ENCODE peak calls at places on chromosome 4, in five cellular contexts. One of them, this sample, is unnamed.

GRCh38 chr4:1927675-1928074 is 56.5 kb downstream of the NSD2 start:
- DNase-seq in AG09309: peak
- DNase-seq in cardiac fibroblast: peak
- DNase-seq in GM20000: no peak
- DNase-seq in pancreas: no peak
- DNase-seq in this sample: no peak

GRCh38 chr4:111475001-111475400 is 670.3 kb upstream of the FAM241A start:
- DNase-seq in pancreas: no peak
- DNase-seq in GM20000: no peak
- DNase-seq in cardiac fibroblast: peak
- DNase-seq in AG09309: peak
- DNase-seq in this sample: peak

GRCh38 chr4:168451744-168452394 is 28.4 kb downstream of the DDX60L start:
- DNase-seq in cardiac fibroblast: peak
- DNase-seq in GM20000: no peak
- DNase-seq in AG09309: no peak
- DNase-seq in pancreas: no peak
- DNase-seq in this sample: no peak

GRCh38 chr4:26094911-26095310 is 180.9 kb downstream of the SMIM20 start:
- DNase-seq in AG09309: no peak
- DNase-seq in GM20000: no peak
- DNase-seq in pancreas: no peak
- DNase-seq in cardiac fibroblast: no peak
- DNase-seq in this sample: no peak

GRCh38 chr4:48557478-48557877 is 67.4 kb downstream of the ZAR1 start:
- DNase-seq in AG09309: no peak
- DNase-seq in GM20000: no peak
- DNase-seq in cardiac fibroblast: no peak
- DNase-seq in pancreas: no peak
- DNase-seq in this sample: no peak

GRCh38 chr4:67593741-67594175 is 35.2 kb downstream of the STAP1 start:
- DNase-seq in cardiac fibroblast: peak
- DNase-seq in GM20000: no peak
- DNase-seq in pancreas: no peak
- DNase-seq in AG09309: peak
- DNase-seq in this sample: no peak

GRCh38 chr4:155249036-155249566 is 40.7 kb downstream of the NPY2R start:
- DNase-seq in cardiac fibroblast: no peak
- DNase-seq in pancreas: no peak
- DNase-seq in AG09309: no peak
- DNase-seq in GM20000: no peak
- DNase-seq in this sample: no peak

GRCh38 chr4:4430492-4431195 is 43.7 kb downstream of the NSG1 start:
- DNase-seq in AG09309: peak
- DNase-seq in GM20000: peak
- DNase-seq in pancreas: no peak
- DNase-seq in cardiac fibroblast: peak
- DNase-seq in this sample: peak

GRCh38 chr4:87007345-87008181 is 72.8 kb downstream of the AFF1 start:
- DNase-seq in pancreas: peak
- DNase-seq in GM20000: no peak
- DNase-seq in cardiac fibroblast: peak
- DNase-seq in AG09309: no peak
- DNase-seq in this sample: peak

GRCh38 chr4:8534129-8534528 is 46.1 kb upstream of the GPR78 start:
- DNase-seq in GM20000: peak
- DNase-seq in pancreas: no peak
- DNase-seq in AG09309: no peak
- DNase-seq in cardiac fibroblast: peak
- DNase-seq in this sample: no peak

GRCh38 chr4:152408514-152409327 is 127.2 kb downstream of the FBXW7 start:
- DNase-seq in GM20000: peak
- DNase-seq in AG09309: peak
- DNase-seq in pancreas: no peak
- DNase-seq in cardiac fibroblast: peak
- DNase-seq in this sample: peak

GRCh38 chr4:88138561-88138960 is 19.9 kb downstream of the ABCG2 start:
- DNase-seq in pancreas: no peak
- DNase-seq in cardiac fibroblast: peak
- DNase-seq in AG09309: peak
- DNase-seq in GM20000: no peak
- DNase-seq in this sample: no peak

GRCh38 chr4:114180481-114180880 is 201.0 kb upstream of the ARSJ start:
- DNase-seq in AG09309: peak
- DNase-seq in pancreas: no peak
- DNase-seq in GM20000: no peak
- DNase-seq in cardiac fibroblast: peak
- DNase-seq in this sample: peak

GRCh38 chr4:2303121-2303685 is 41.3 kb upstream of the MXD4 start:
- DNase-seq in cardiac fibroblast: no peak
- DNase-seq in pancreas: no peak
- DNase-seq in GM20000: no peak
- DNase-seq in AG09309: no peak
- DNase-seq in this sample: no peak

GRCh38 chr4:158139086-158139485 is 33.7 kb downstream of the GASK1B start:
- DNase-seq in AG09309: no peak
- DNase-seq in GM20000: no peak
- DNase-seq in cardiac fibroblast: peak
- DNase-seq in pancreas: no peak
- DNase-seq in this sample: no peak

GRCh38 chr4:86818845-86819244 is 30.3 kb downstream of the SLC10A6 start:
- DNase-seq in AG09309: no peak
- DNase-seq in pancreas: no peak
- DNase-seq in cardiac fibroblast: no peak
- DNase-seq in GM20000: no peak
- DNase-seq in this sample: no peak

GRCh38 chr4:180827610-180828009 is 1415.6 kb upstream of the TENM3 start:
- DNase-seq in AG09309: no peak
- DNase-seq in GM20000: no peak
- DNase-seq in pancreas: no peak
- DNase-seq in cardiac fibroblast: peak
- DNase-seq in this sample: no peak

GRCh38 chr4:76589872-76590846 is 155.1 kb downstream of the SHROOM3 start:
- DNase-seq in pancreas: no peak
- DNase-seq in GM20000: no peak
- DNase-seq in AG09309: peak
- DNase-seq in cardiac fibroblast: peak
- DNase-seq in this sample: peak

GRCh38 chr4:88240297-88240714 is 44.1 kb downstream of the PPM1K start:
- DNase-seq in AG09309: no peak
- DNase-seq in GM20000: no peak
- DNase-seq in cardiac fibroblast: peak
- DNase-seq in pancreas: no peak
- DNase-seq in this sample: no peak

GRCh38 chr4:36944227-36944626 is 300.3 kb upstream of the NWD2 start:
- DNase-seq in GM20000: no peak
- DNase-seq in AG09309: no peak
- DNase-seq in pancreas: no peak
- DNase-seq in cardiac fibroblast: no peak
- DNase-seq in this sample: no peak

GRCh38 chr4:151099976-151100417 is 569 bp downstream of the RPS3A start:
- DNase-seq in AG09309: no peak
- DNase-seq in GM20000: no peak
- DNase-seq in pancreas: no peak
- DNase-seq in cardiac fibroblast: peak
- DNase-seq in this sample: no peak

GRCh38 chr4:788636-789297 is 37.2 kb downstream of the CPLX1 start:
- DNase-seq in GM20000: no peak
- DNase-seq in AG09309: no peak
- DNase-seq in pancreas: peak
- DNase-seq in cardiac fibroblast: no peak
- DNase-seq in this sample: no peak

GRCh38 chr4:119300388-119301131 is 21.4 kb downstream of the FABP2 start:
- DNase-seq in pancreas: peak
- DNase-seq in AG09309: peak
- DNase-seq in GM20000: peak
- DNase-seq in cardiac fibroblast: peak
- DNase-seq in this sample: peak

GRCh38 chr4:121462660-121463261 is 81.9 kb upstream of the QRFPR start:
- DNase-seq in pancreas: no peak
- DNase-seq in cardiac fibroblast: peak
- DNase-seq in GM20000: peak
- DNase-seq in AG09309: peak
- DNase-seq in this sample: peak

GRCh38 chr4:121459056-121459455 is 78.2 kb upstream of the QRFPR start:
- DNase-seq in cardiac fibroblast: no peak
- DNase-seq in pancreas: no peak
- DNase-seq in AG09309: no peak
- DNase-seq in GM20000: no peak
- DNase-seq in this sample: no peak

DNA sequence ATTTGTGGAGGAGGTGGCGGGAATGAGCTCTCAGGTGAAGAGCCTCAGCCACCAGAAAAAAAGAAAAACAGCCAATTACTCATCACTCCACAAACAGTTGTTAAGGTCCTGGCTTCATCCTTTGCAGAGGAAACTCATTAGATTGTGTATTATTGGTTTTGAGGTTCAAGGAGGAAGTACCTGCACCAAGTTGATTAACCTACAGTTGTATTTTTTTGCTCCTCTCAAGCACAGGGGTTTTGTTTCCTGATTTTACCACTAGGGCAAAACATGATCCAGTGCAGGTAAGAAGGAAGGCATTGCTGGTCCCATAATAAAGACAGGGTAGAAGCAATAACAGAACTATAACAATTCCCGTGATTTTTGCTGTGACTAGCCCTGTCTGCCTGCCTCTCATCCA is 84.0 kb upstream of the QRFPR start:
- DNase-seq in GM20000: no peak
- DNase-seq in AG09309: no peak
- DNase-seq in pancreas: no peak
- DNase-seq in cardiac fibroblast: no peak
- DNase-seq in this sample: no peak
- TF ChIP-seq CTCF in GM20000: no peak
- TF ChIP-seq CTCF in AG09309: no peak
- TF ChIP-seq CTCF in pancreas: no peak
- TF ChIP-seq CTCF in cardiac fibroblast: no peak
- TF ChIP-seq CTCF in this sample: peak

GRCh38 chr4:159476886-159477285 is 374.0 kb downstream of the RAPGEF2 start:
- DNase-seq in AG09309: no peak
- DNase-seq in cardiac fibroblast: no peak
- DNase-seq in pancreas: no peak
- DNase-seq in GM20000: no peak
- DNase-seq in this sample: no peak
- TF ChIP-seq CTCF in AG09309: no peak
- TF ChIP-seq CTCF in cardiac fibroblast: no peak
- TF ChIP-seq CTCF in pancreas: no peak
- TF ChIP-seq CTCF in GM20000: no peak
- TF ChIP-seq CTCF in this sample: no peak

GRCh38 chr4:127139788-127140286 is 492.9 kb upstream of the INTU start:
- DNase-seq in cardiac fibroblast: no peak
- DNase-seq in GM20000: no peak
- DNase-seq in pancreas: no peak
- DNase-seq in AG09309: no peak
- DNase-seq in this sample: no peak

GRCh38 chr4:127138586-127138985 is 494.2 kb upstream of the INTU start:
- DNase-seq in AG09309: peak
- DNase-seq in cardiac fibroblast: peak
- DNase-seq in GM20000: no peak
- DNase-seq in pancreas: no peak
- DNase-seq in this sample: no peak

GRCh38 chr4:127143460-127144190 is 489.1 kb upstream of the INTU start:
- DNase-seq in pancreas: no peak
- DNase-seq in GM20000: no peak
- DNase-seq in cardiac fibroblast: peak
- DNase-seq in AG09309: no peak
- DNase-seq in this sample: no peak

GRCh38 chr4:127141857-127142256 is 490.9 kb upstream of the INTU start:
- DNase-seq in pancreas: no peak
- DNase-seq in cardiac fibroblast: peak
- DNase-seq in GM20000: no peak
- DNase-seq in AG09309: peak
- DNase-seq in this sample: no peak

DNA sequence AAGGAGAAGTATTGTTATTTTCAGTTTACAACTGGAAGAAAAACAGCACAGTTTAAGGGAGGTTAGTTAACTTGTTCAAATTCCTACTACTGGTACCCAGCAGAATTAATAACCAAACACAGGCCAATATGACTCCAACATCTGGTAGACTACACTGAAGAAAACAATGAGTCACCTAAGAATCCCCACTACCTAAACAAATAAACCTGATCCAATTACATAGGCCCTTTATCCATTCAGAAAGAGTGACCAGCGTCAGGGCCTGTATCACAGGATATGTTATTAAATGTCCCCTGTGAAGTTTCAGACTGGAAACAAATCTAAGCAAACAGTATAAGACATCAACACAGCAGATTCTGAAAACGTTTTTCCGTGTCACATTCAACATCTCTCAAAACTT is 492.5 kb upstream of the INTU start:
- DNase-seq in GM20000: no peak
- DNase-seq in AG09309: no peak
- DNase-seq in pancreas: no peak
- DNase-seq in cardiac fibroblast: no peak
- DNase-seq in this sample: no peak
- TF ChIP-seq CTCF in GM20000: no peak
- TF ChIP-seq CTCF in AG09309: no peak
- TF ChIP-seq CTCF in pancreas: no peak
- TF ChIP-seq CTCF in cardiac fibroblast: no peak
- TF ChIP-seq CTCF in this sample: no peak

GRCh38 chr4:166501941-166502382 is 628.9 kb downstream of the TLL1 start:
- DNase-seq in AG09309: no peak
- DNase-seq in pancreas: peak
- DNase-seq in GM20000: peak
- DNase-seq in cardiac fibroblast: peak
- DNase-seq in this sample: peak
- TF ChIP-seq CTCF in AG09309: peak
- TF ChIP-seq CTCF in pancreas: peak
- TF ChIP-seq CTCF in GM20000: peak
- TF ChIP-seq CTCF in cardiac fibroblast: peak
- TF ChIP-seq CTCF in this sample: peak